ENCODE peak calls at places on chromosomes 6 and 20, in eight cellular contexts. K is GM06990, A is astrocyte of the spinal cord, G is RWPE1, D is AG09319, Y is IMR-90, M is left lung, F is tibial artery. N is an unnamed sample.

GRCh38 chr6:154249499-154250298 is 106.9 kb downstream of the IPCEF1 start:
- DNase-seq in G (no peak), K (peak), M (no peak), F (no peak), D (no peak), A (no peak), Y (no peak), N (no peak)

GRCh38 chr6:7243188-7243942 is 69.6 kb downstream of the SSR1 start:
- DNase-seq in Y (peak), M (no peak), A (peak), F (peak), G (peak), D (no peak), K (no peak), N (no peak)

GRCh38 chr6:346389-347030 is 45.0 kb upstream of the IRF4 start:
- DNase-seq in K (no peak), M (no peak), Y (peak), D (no peak), F (no peak), G (no peak), A (peak), N (no peak)

GRCh38 chr20:62804632-62805364 is at the start of gene OGFR:
- DNase-seq in K (peak), Y (peak), A (peak), F (peak), G (peak), D (no peak), M (peak), N (no peak)

GRCh38 chr6:156406099-156406498 is 371.1 kb upstream of the ARID1B start:
- DNase-seq in F (no peak), Y (no peak), D (no peak), A (no peak), K (no peak), G (no peak), M (peak), N (no peak)

GRCh38 chr20:16111853-16112412 is 461.3 kb downstream of the KIF16B start:
- DNase-seq in G (no peak), F (no peak), A (no peak), M (no peak), D (no peak), K (no peak), Y (no peak), N (no peak)

GRCh38 chr20:36113566-36114247 is 40.8 kb upstream of the EPB41L1 start:
- DNase-seq in A (no peak), M (no peak), D (no peak), G (no peak), K (peak), Y (no peak), F (no peak), N (no peak)

GRCh38 chr6:32213649-32214048 is 10.2 kb downstream of the NOTCH4 start:
- DNase-seq in A (no peak), K (no peak), Y (no peak), G (no peak), F (no peak), M (no peak), D (no peak), N (no peak)

GRCh38 chr6:34664270-34664971 is 32.1 kb downstream of the ILRUN start:
- DNase-seq in G (no peak), M (no peak), F (no peak), D (no peak), Y (peak), K (no peak), A (peak), N (no peak)

GRCh38 chr6:108438918-108439317 is 121.8 kb upstream of the FOXO3 start:
- DNase-seq in A (no peak), F (no peak), D (no peak), Y (no peak), G (no peak), M (no peak), K (no peak), N (no peak)

GRCh38 chr6:148550569-148550968 is 196.3 kb upstream of the UST start:
- DNase-seq in M (no peak), F (no peak), K (no peak), G (no peak), A (no peak), Y (no peak), D (no peak), N (no peak)

GRCh38 chr6:6293317-6293716 is 27.1 kb downstream of the F13A1 start:
- DNase-seq in K (no peak), D (no peak), A (no peak), G (no peak), M (no peak), F (no peak), Y (no peak), N (no peak)

GRCh38 chr6:135187372-135187771 is 6.3 kb downstream of the MYB start:
- DNase-seq in Y (no peak), G (no peak), F (no peak), A (no peak), M (no peak), D (no peak), K (no peak), N (no peak)

GRCh38 chr6:11566609-11567008 is 29.1 kb downstream of the TMEM170B start:
- DNase-seq in K (no peak), M (no peak), Y (no peak), G (no peak), A (no peak), D (no peak), F (no peak), N (no peak)

GRCh38 chr20:2300002-2300401 is 4.2 kb downstream of the TGM3 start:
- DNase-seq in M (no peak), D (no peak), K (no peak), A (no peak), Y (no peak), F (no peak), G (no peak), N (no peak)

DNA sequence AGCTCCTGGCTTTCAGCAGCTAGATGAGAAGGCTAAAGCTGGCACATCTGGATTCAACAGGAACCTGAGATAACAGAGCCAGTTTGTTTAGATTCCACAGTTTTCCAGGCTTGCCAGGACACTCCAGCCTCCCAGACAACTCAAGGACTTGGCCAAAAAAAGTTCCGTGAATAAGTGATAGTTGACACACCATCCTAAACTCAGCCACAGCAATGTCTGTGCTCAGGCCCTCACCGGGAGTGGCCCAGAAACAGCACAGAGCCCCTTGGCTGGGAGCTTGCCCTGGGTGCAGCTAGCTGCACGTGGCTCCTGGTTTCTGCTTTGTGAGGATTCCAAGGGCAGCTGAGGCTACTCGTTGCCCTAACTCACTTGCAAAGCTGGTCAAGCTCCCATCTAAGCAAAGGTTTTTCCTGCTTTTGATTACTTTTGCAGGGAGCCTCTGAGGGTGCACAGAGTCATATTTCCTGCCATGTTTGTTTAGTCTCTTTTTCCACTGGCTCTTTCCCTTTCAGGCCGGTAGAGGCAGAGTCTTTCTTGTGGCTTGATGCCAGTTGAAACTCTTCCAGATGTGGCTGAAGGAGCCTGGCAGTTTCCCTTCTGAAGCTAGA is 118.3 kb upstream of the ECI2 start:
- DNase-seq in K (no peak), M (no peak), F (no peak), G (peak), Y (peak), D (peak), A (peak), N (no peak)
- TF ChIP-seq CTCF in K (no peak), M (peak), F (peak), G (peak), Y (peak), D (peak), A (peak), N (no peak)

DNA sequence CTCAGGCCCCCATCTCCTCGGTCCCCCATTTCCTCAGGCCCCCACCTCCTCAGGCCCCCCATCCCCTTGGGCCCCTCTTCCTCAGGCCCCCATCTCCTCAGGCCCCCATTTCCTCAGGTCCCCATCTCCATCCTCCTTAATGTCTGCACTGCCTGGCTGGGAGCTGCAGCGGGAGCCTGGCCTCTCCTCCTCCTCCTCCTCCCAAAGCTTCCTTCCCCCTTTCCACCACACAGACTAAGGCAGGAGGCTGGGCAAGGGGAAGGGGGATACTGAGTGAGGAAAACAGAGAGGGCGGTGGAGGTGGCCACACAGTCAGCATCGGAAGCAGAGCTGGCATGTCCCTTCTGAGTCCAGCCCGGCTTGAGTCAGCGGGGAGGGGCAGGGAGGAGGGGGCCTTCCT is 122.6 kb upstream of the RPS6KA2 start:
- DNase-seq in Y (no peak), K (no peak), D (no peak), M (no peak), F (no peak), A (no peak), G (no peak), N (no peak)
- TF ChIP-seq CTCF in Y (no peak), K (no peak), D (no peak), M (no peak), F (no peak), A (no peak), G (no peak), N (no peak)

DNA sequence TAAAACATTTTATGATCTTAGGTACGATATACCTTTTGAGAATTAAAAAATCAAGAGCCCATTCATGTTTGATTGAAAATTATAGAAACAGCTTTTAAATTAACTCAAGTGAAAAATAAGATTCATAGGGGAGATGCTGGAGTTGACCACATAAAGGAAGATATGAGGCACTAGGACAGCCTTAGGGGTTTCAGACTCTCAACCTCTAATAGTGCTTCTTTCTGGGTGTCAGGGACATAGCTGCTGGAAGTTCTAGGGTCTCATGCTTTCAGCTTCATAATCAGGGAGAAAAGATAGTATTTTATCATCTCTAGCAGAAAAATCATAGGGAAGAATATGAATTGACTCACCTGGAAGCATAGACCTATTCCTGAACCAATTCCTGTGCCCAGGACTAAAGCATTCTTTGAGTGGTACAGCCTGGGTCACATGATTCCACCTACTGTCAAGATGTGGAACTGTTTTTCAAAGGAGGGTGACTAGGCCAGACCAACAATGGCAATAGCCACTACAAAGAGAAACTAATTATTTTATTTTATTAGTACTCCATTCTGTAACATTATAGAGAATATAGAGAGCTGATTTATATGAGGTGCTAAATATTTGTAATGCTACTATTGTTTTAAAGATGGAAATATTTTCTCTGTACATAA is 27.8 kb upstream of the CENPW start:
- DNase-seq in D (no peak), Y (no peak), M (no peak), K (no peak), G (peak), A (no peak), F (no peak), N (no peak)
- TF ChIP-seq CTCF in D (peak), Y (no peak), M (no peak), K (peak), G (no peak), A (peak), F (no peak), N (no peak)

DNA sequence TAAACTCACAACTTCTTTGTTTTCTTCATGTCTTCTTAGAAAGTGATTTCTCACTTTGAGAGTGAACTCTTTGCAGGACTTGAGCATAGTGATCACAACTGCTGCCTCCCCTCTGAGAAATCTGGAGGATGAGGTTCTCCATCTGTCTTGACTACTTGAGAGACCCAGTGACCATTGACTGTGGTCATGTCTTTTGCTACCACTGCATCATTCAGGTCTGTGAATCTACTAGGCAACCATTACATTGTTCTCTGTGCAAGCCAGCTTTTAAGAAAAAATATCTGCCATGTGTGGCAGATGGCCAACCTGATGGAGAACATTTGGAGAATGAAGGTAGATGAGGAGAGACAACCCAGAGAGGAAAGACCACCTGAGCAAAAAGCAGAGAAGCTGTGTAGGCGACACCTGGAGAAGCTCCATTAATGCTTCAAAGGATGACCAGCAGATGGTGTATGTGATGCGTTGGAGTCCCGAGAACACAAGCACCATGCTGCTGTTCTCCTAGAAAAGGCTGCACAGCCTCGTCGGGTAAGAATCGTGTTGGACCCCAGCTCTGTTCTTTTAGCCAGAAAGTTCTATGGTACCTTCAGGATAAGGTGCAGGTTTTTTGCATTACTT is 25.1 kb upstream of the TRIM26 start:
- DNase-seq in Y (peak), D (no peak), G (no peak), M (no peak), F (no peak), K (no peak), A (no peak), N (no peak)
- TF ChIP-seq CTCF in Y (peak), D (peak), G (no peak), M (no peak), F (no peak), K (peak), A (peak), N (no peak)

GRCh38 chr20:10554285-10554684 is 119.2 kb downstream of the SLX4IP start:
- DNase-seq in G (no peak), K (no peak), F (no peak), A (no peak), D (no peak), Y (no peak), M (no peak), N (no peak)

GRCh38 chr20:10553326-10553984 is 118.3 kb downstream of the SLX4IP start:
- DNase-seq in A (peak), K (no peak), F (peak), M (peak), G (peak), D (no peak), Y (peak), N (peak)

GRCh38 chr20:10550204-10551118 is 115.4 kb downstream of the SLX4IP start:
- DNase-seq in K (no peak), M (peak), D (no peak), F (no peak), A (no peak), G (no peak), Y (no peak), N (no peak)

GRCh38 chr20:10549511-10549910 is 114.4 kb downstream of the SLX4IP start:
- DNase-seq in A (no peak), D (no peak), F (no peak), K (no peak), G (no peak), Y (no peak), M (no peak), N (no peak)

DNA sequence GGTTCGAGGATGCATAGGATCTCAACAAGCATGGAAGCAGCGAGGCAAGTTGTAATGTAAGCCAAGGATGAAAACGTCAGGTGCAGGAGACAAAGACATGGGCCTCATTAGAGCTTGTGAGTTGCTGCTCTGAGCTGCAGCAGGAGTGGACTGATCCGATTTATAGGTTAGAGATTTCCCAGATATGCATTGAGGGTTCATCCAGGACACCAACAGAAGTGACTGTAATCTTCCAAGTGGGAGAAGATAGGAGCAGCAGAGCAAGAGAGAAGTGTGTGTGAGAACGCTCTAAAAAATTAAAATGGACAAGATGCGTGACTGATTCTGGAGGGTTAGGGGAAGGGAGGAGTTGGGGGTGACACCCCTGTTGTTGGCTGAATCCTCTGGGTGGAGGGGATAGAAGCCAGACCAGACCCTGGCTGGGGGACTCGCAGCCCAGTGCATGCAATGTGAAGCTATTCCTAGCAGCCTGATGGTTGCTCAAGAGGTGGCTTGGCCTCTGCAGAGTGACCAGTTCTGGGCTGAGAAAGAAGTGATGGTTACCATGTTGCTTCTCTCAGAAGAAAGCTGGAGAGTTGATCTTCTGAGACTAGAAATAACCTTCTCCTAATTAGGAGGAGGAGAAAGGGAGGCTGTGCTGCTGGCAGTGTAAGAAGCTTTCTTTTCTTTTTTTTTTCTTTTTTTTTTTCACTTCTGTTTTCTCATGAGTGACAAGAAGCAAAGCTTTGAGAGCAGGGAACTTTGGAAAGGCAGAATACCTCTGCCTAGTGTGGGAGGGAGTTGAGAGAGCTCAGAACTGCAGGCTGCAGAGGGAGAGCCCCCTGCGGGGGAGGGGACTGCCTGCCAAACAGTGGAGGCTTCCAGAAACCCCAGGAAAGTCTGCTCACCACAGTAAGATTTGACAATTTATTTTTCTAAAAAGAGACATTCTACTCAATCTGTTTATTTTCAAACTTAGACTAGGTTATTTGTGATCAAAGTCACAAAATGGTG is 116.9 kb downstream of the SLX4IP start:
- DNase-seq in D (no peak), A (peak), G (no peak), M (no peak), F (no peak), Y (no peak), K (no peak), N (no peak)
- TF ChIP-seq CTCF in D (no peak), A (no peak), G (no peak), M (no peak), F (no peak), Y (no peak), K (no peak), N (no peak)

GRCh38 chr20:53678315-53678989 is 84.8 kb upstream of the ZNF217 start:
- DNase-seq in Y (peak), D (no peak), K (no peak), F (no peak), G (no peak), M (no peak), A (no peak), N (no peak)
- TF ChIP-seq CTCF in Y (peak), D (peak), K (no peak), F (no peak), G (no peak), M (no peak), A (peak), N (no peak)